ENCODE peak calls at places on chromosomes 4 and X, in six cellular contexts. F is DND-41, P is MM.1S, V is mammary epithelial cell, Y is fibroblast of lung, K is PC-3. R is an unnamed sample.

GRCh38 chr4:145842224-145842887 is 96.3 kb downstream of the ZNF827 start:
- DNase-seq in Y (no peak), P (no peak), F (no peak), K (no peak), V (no peak), R (no peak)

GRCh38 chr4:156396534-156396933 is 442.9 kb upstream of the CTSO start:
- DNase-seq in K (no peak), P (no peak), V (no peak), F (no peak), Y (no peak), R (no peak)

GRCh38 chr4:122819708-122820449 is 6.8 kb upstream of the FGF2 start:
- DNase-seq in Y (peak; percentile 38), K (peak; percentile 60), P (no peak), F (no peak), V (peak; percentile 40), R (peak; percentile 83)

GRCh38 chr4:159101983-159102622 is 776 bp upstream of the RAPGEF2 start:
- DNase-seq in V (no peak), Y (no peak), K (no peak), F (no peak), P (no peak), R (peak; percentile 41)

GRCh38 chrX:44915361-44915868 is 42.4 kb downstream of the KDM6A start:
- DNase-seq in V (no peak), F (no peak), Y (peak; percentile 27), P (no peak), K (no peak), R (no peak)

GRCh38 chr4:59987289-59987688 is 1212.8 kb upstream of the ADGRL3 start:
- DNase-seq in V (no peak), Y (no peak), P (no peak), F (no peak), K (peak; percentile 17), R (no peak)

GRCh38 chrX:79161655-79162054 is 17.2 kb downstream of the GPR174 start:
- DNase-seq in Y (no peak), P (peak; percentile 89), K (no peak), V (no peak), F (peak; percentile 70), R (no peak)

GRCh38 chr4:148238797-148239196 is 203.4 kb downstream of the NR3C2 start:
- DNase-seq in F (no peak), V (no peak), K (no peak), Y (no peak), P (no peak), R (no peak)

GRCh38 chr4:151806511-151806927 is 45.7 kb upstream of the GATB start:
- DNase-seq in P (no peak), Y (peak; percentile 67), K (peak; percentile 32), V (peak; percentile 12), F (no peak), R (peak; percentile 84)

GRCh38 chr4:33518852-33519251 is 2725.5 kb downstream of the ARAP2 start:
- DNase-seq in Y (no peak), P (no peak), V (no peak), F (no peak), K (no peak), R (no peak)
- H2AFZ ChIP-seq in Y (no peak overlapping the region), P (no peak overlapping the region), V (no peak overlapping the region), F (no peak overlapping the region), K (no peak overlapping the region), R (no peak overlapping the region)

GRCh38 chrX:20265726-20266681 is 705 bp downstream of the RPS6KA3 start:
- DNase-seq in P (peak; percentile 13), K (peak; percentile 48), F (peak; percentile 58), Y (no peak), V (peak; percentile 16), R (peak; percentile 67)

GRCh38 chrX:20269848-20270556 is 3.3 kb upstream of the RPS6KA3 start:
- DNase-seq in F (no peak), P (no peak), Y (no peak), K (no peak), V (no peak), R (no peak)

GRCh38 chrX:20267599-20267923 is 852 bp upstream of the RPS6KA3 start:
- DNase-seq in F (no peak), Y (no peak), V (no peak), P (no peak), K (no peak), R (peak; percentile 19)

GRCh38 chrX:20266810-20267598 is at the start of gene RPS6KA3:
- DNase-seq in F (peak; percentile 92), Y (peak; percentile 86), K (peak; percentile 82), P (peak; percentile 84), V (peak; percentile 87), R (peak; percentile 86)

GRCh38 chrX:20267924-20268701 is 1.4 kb upstream of the RPS6KA3 start:
- DNase-seq in V (no peak), K (no peak), Y (peak; percentile 43), F (peak; percentile 4), P (no peak), R (no peak)
- TF ChIP-seq EZH2 in V (no peak), K (no peak), Y (no peak), F (no peak), P (no peak), R (no peak)

GRCh38 chr4:7773401-7774187 is 166.1 kb downstream of the AFAP1 start:
- DNase-seq in F (no peak), K (no peak), V (no peak), P (no peak), Y (no peak), R (no peak)
- H4K20me1 ChIP-seq in F (no peaks in the 10 kb centered on the region), K (no peaks in the 10 kb centered on the region), V (no peaks in the 10 kb centered on the region), P (no peaks in the 10 kb centered on the region), Y (no peaks in the 10 kb centered on the region), R (peaks cover 4% of the 10 kb centered on the region)

DNA sequence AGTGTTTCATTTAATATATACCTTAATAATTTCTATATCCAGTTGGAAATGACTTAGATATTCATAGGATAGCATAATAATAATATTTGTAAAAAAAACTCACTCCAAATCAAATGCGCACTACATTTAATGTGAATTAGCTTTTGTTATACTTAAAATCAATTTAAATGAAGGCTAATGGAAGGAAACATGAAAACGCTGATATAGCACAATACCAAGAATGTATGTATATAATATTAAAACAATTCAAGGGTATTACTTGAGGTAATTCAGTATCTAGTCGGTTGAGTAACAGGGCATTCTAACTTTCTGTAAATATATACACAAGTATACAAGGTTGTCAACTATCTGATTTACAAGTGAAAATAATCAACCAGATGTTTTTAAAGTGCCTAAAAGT is 307.1 kb upstream of the TEX13C start:
- DNase-seq in K (no peak), F (no peak), V (no peak), P (no peak), Y (no peak), R (no peak)
- H2AFZ ChIP-seq in K (no peak overlapping the region), F (no peak overlapping the region), V (no peak overlapping the region), P (no peak overlapping the region), Y (no peak overlapping the region), R (no peak overlapping the region)

GRCh38 chrX:105822138-105823091 is at the start of gene NRK:
- DNase-seq in V (no peak), Y (peak; percentile 31), F (no peak), P (no peak), K (no peak), R (no peak)

GRCh38 chrX:105816517-105816916 is 5.8 kb upstream of the NRK start:
- DNase-seq in V (no peak), P (no peak), F (no peak), K (no peak), Y (no peak), R (no peak)

GRCh38 chrX:105820247-105820646 is 2.1 kb upstream of the NRK start:
- DNase-seq in P (no peak), V (no peak), F (no peak), Y (no peak), K (no peak), R (no peak)

GRCh38 chrX:105823092-105823454 is 734 bp downstream of the NRK start:
- DNase-seq in Y (no peak), K (no peak), F (no peak), P (no peak), V (no peak), R (no peak)

DNA sequence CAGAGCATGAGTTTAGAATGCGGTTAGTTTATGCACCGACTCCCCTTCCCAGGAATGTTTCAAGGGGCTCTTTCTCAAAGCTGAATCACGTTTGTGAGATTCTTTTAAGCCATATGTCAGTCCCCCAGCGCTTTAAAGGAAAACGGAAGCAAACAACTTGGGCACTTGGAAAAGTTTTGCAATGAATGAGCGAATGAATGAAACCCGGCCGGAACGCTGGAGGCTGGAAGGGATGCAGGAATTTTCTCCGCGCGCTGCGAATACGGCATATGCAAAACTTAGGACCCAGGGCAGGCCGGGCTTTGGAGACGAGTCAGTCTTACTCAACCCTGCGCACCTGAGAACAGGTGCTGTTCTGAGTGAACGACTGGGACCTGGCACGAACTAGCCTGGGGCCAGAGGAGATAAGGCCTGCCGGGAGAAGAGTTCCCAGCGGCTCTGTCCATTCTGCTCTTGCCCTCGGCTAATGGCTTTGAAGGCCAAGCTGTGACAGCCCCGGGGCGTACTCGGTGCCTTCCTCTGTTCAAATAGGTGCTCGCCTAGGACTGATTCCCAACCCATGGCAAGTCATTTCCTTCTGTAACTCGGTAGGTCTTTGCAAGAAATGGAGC is 763 bp upstream of the NRK start:
- DNase-seq in V (no peak), P (no peak), K (peak; percentile 62), Y (peak; percentile 54), F (no peak), R (no peak)
- TF ChIP-seq EZH2 in V (no peak), P (no peak), K (no peak), Y (no peak), F (no peak), R (no peak)

GRCh38 chrX:65932173-65933084 is 107.5 kb downstream of the VSIG4 start:
- DNase-seq in P (no peak), K (peak; percentile 86), Y (no peak), V (peak; percentile 93), F (no peak), R (no peak)

GRCh38 chrX:65928522-65928921 is 111.4 kb downstream of the VSIG4 start:
- DNase-seq in K (peak; percentile 1), P (no peak), V (no peak), Y (no peak), F (no peak), R (no peak)

DNA sequence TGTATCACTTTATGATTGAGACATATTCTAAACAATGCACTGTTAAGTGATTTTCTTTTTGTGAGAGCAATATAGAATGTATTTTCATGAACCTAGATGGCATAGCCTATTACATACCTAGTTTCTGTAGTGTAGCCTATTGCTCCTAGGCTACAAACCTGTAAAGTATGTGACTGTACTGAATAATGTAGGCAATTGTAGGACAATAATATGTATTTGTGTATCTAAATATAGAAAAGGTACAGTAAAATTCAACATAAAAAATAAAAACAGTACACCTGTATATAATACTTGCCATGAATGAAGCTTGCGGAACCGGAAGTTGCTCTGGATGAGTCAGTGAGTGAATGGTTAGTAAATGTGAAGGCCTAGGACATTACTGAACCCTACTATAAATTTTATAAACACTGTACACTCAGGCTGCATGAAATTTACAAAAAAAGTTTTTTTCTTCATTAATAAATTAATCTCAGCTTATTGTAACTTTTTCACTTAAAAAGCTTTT is 106.7 kb downstream of the VSIG4 start:
- DNase-seq in K (peak; percentile 37), F (no peak), P (no peak), V (peak; percentile 34), Y (no peak), R (no peak)
- H4K20me1 ChIP-seq in K (no peaks in the 10 kb centered on the region), F (no peaks in the 10 kb centered on the region), P (no peaks in the 10 kb centered on the region), V (no peaks in the 10 kb centered on the region), Y (no peaks in the 10 kb centered on the region), R (no peaks in the 10 kb centered on the region)

GRCh38 chr4:173525118-173526033 is 4.7 kb downstream of the HAND2 start:
- DNase-seq in V (no peak), K (no peak), F (no peak), Y (no peak), P (no peak), R (peak; percentile 77)
- H2AFZ ChIP-seq in V (no peak overlapping the region), K (no peak overlapping the region), F (no peak overlapping the region), Y (no peak overlapping the region), P (no peak overlapping the region), R (peak overlapping the region; percentile 90)

R was measured in GM23248.